ENCODE peak calls at places on chromosomes 1 and 21, in six cellular contexts. Z is brain microvascular endothelial cell; K is uterus; E is HCT116; U is CD8-positive, alpha-beta T cell; V is colonic mucosa. D is an unnamed sample.

GRCh38 chr1:40944326-40944725 is 35.2 kb upstream of the CTPS1 start:
- DNase-seq in Z (peak; percentile 96), K (peak; percentile 74), E (no peak), U (no peak), V (no peak), D (peak; percentile 66)

GRCh38 chr1:184973308-184974085 is 811 bp downstream of the NIBAN1 start:
- DNase-seq in Z (no peak), K (peak; percentile 50), E (no peak), U (no peak), V (peak; percentile 34), D (peak; percentile 61)

GRCh38 chr1:110012100-110012499 is 22.3 kb upstream of the STRIP1 start:
- DNase-seq in Z (no peak), K (no peak), E (no peak), U (no peak), V (no peak), D (no peak)

GRCh38 chr1:174884001-174884400 is 115.7 kb upstream of the CACYBP start:
- DNase-seq in Z (no peak), K (no peak), E (no peak), U (no peak), V (no peak), D (no peak)

GRCh38 chr1:4931486-4931885 is 277.1 kb downstream of the AJAP1 start:
- DNase-seq in Z (peak; percentile 54), K (no peak), E (no peak), U (no peak), V (no peak), D (peak; percentile 22)

GRCh38 chr21:26064506-26064905 is 106.1 kb downstream of the APP start:
- DNase-seq in Z (no peak), K (no peak), E (no peak), U (no peak), V (no peak), D (no peak)

GRCh38 chr1:81453345-81453703 is 347.4 kb upstream of the ADGRL2 start:
- DNase-seq in Z (no peak), K (no peak), E (no peak), U (no peak), V (no peak), D (no peak)

GRCh38 chr1:170530972-170531757 is 801 bp upstream of the GORAB start:
- DNase-seq in Z (no peak), K (peak; percentile 67), E (no peak), U (no peak), V (peak; percentile 39), D (peak; percentile 28)

GRCh38 chr1:1943834-1944570 is 24.9 kb upstream of the TMEM52 start:
- DNase-seq in Z (peak; percentile 22), K (no peak), E (peak; percentile 35), U (peak; percentile 58), V (peak; percentile 48), D (peak; percentile 59)

GRCh38 chr1:100077525-100077924 is 55.2 kb downstream of the SASS6 start:
- DNase-seq in Z (peak; percentile 28), K (no peak), E (no peak), U (no peak), V (no peak), D (no peak)

GRCh38 chr1:37391181-37391949 is 83.0 kb upstream of the ZC3H12A start:
- DNase-seq in Z (no peak), K (no peak), E (no peak), U (no peak), V (no peak), D (no peak)

GRCh38 chr21:40685121-40685630 is 161.8 kb downstream of the DSCAM start:
- DNase-seq in Z (no peak), K (no peak), E (no peak), U (no peak), V (no peak), D (no peak)

GRCh38 chr1:201954263-201955008 is 867 bp upstream of the TIMM17A start:
- DNase-seq in Z (no peak), K (no peak), E (no peak), U (no peak), V (no peak), D (no peak)

GRCh38 chr1:18328803-18329202 is 151.9 kb upstream of the KLHDC7A start:
- DNase-seq in Z (no peak), K (no peak), E (no peak), U (no peak), V (no peak), D (no peak)
- H3K27ac ChIP-seq in Z (no peak overlapping the region), K (no peak overlapping the region), E (no peak overlapping the region), U (no peak overlapping the region), V (no peak overlapping the region), D (no peak overlapping the region)

DNA sequence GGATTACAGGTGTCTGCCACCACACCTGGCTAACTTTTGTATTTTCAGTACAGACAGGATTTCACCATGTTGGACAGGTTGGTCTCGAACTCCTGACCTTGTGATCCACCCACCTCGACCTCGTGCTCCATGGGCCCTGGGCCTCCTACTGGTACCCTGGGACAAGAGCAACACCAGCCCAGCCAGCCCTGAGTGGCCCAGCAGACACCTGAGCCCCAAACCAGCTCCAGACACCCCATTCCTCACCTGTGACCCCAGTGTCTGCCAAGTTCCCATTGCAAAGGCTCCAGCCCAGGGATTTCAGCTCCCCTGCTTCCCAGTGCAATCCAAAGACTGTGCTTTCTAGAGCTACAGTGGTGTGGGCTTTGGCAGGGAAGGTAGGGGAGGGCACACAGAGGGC is 14.6 kb downstream of the MEF2D start:
- DNase-seq in Z (no peak), K (no peak), E (no peak), U (no peak), V (no peak), D (no peak)
- TF ChIP-seq CTCF in Z (no peak), K (no peak), E (no peak), U (no peak), V (no peak), D (no peak)

GRCh38 chr21:36704958-36705678 is 6.2 kb downstream of the SIM2 start:
- DNase-seq in Z (no peak), K (no peak), E (no peak), U (no peak), V (no peak), D (no peak)

GRCh38 chr21:36703123-36703522 is 4.2 kb downstream of the SIM2 start:
- DNase-seq in Z (no peak), K (no peak), E (no peak), U (no peak), V (no peak), D (no peak)

GRCh38 chr21:36702622-36702968 is 3.7 kb downstream of the SIM2 start:
- DNase-seq in Z (no peak), K (no peak), E (no peak), U (no peak), V (no peak), D (peak; percentile 30)

GRCh38 chr21:36704281-36704957 is 5.5 kb downstream of the SIM2 start:
- DNase-seq in Z (no peak), K (no peak), E (no peak), U (no peak), V (no peak), D (peak; percentile 9)

GRCh38 chr21:36703626-36704280 is 4.8 kb downstream of the SIM2 start:
- DNase-seq in Z (no peak), K (no peak), E (no peak), U (no peak), V (no peak), D (no peak)
- H3K27me3 ChIP-seq in Z (peaks cover 95% of the 10 kb centered on the region), K (peaks cover 84% of the 10 kb centered on the region), E (no peaks in the 10 kb centered on the region), U (peaks cover 56% of the 10 kb centered on the region), V (peaks cover 100% of the 10 kb centered on the region), D (peaks cover 99% of the 10 kb centered on the region)

GRCh38 chr1:39189592-39190041 is 14.9 kb upstream of the MACF1 start:
- DNase-seq in Z (peak; percentile 66), K (no peak), E (no peak), U (no peak), V (no peak), D (no peak)
- H3K27ac ChIP-seq in Z (peak overlapping the region; percentile 92), K (peak overlapping the region; percentile 45), E (no peak overlapping the region), U (no peak overlapping the region), V (no peak overlapping the region), D (no peak overlapping the region)